ENCODE peak calls at places on chromosome 4, in seven cellular contexts. One of them, this sample, is unnamed.

GRCh38 chr4:55038176-55038890 is 87.1 kb downstream of the KDR start:
- DNase-seq in neural progenitor cell: no peak
- DNase-seq in OCI-LY7: no peak
- DNase-seq in hepatocyte: peak
- DNase-seq in MM.1S: no peak
- DNase-seq in HCT116: no peak
- DNase-seq in GM23338: no peak
- DNase-seq in this sample: peak

GRCh38 chr4:119099227-119099910 is 36.3 kb upstream of the MYOZ2 start:
- DNase-seq in hepatocyte: no peak
- DNase-seq in GM23338: no peak
- DNase-seq in OCI-LY7: no peak
- DNase-seq in neural progenitor cell: no peak
- DNase-seq in MM.1S: no peak
- DNase-seq in HCT116: no peak
- DNase-seq in this sample: peak

GRCh38 chr4:90163872-90164271 is 36.7 kb downstream of the CCSER1 start:
- DNase-seq in GM23338: no peak
- DNase-seq in neural progenitor cell: no peak
- DNase-seq in OCI-LY7: no peak
- DNase-seq in hepatocyte: no peak
- DNase-seq in HCT116: no peak
- DNase-seq in MM.1S: no peak
- DNase-seq in this sample: no peak

GRCh38 chr4:2962614-2963184 is 507 bp downstream of the NOP14 start:
- DNase-seq in neural progenitor cell: peak
- DNase-seq in HCT116: peak
- DNase-seq in hepatocyte: peak
- DNase-seq in GM23338: peak
- DNase-seq in MM.1S: peak
- DNase-seq in OCI-LY7: peak
- DNase-seq in this sample: peak

GRCh38 chr4:86596802-86597201 is 2.7 kb downstream of the PTPN13 start:
- DNase-seq in GM23338: no peak
- DNase-seq in hepatocyte: peak
- DNase-seq in neural progenitor cell: no peak
- DNase-seq in HCT116: peak
- DNase-seq in OCI-LY7: no peak
- DNase-seq in MM.1S: no peak
- DNase-seq in this sample: peak

GRCh38 chr4:5955201-5955821 is 62.4 kb upstream of the CRMP1 start:
- DNase-seq in hepatocyte: no peak
- DNase-seq in HCT116: no peak
- DNase-seq in GM23338: peak
- DNase-seq in MM.1S: no peak
- DNase-seq in OCI-LY7: no peak
- DNase-seq in neural progenitor cell: peak
- DNase-seq in this sample: no peak

GRCh38 chr4:158775091-158775651 is 6.3 kb downstream of the FNIP2 start:
- DNase-seq in OCI-LY7: no peak
- DNase-seq in hepatocyte: peak
- DNase-seq in GM23338: no peak
- DNase-seq in neural progenitor cell: no peak
- DNase-seq in HCT116: no peak
- DNase-seq in MM.1S: no peak
- DNase-seq in this sample: peak

GRCh38 chr4:144782345-144782744 is 136.4 kb downstream of the HHIP start:
- DNase-seq in GM23338: no peak
- DNase-seq in neural progenitor cell: no peak
- DNase-seq in MM.1S: no peak
- DNase-seq in HCT116: no peak
- DNase-seq in OCI-LY7: no peak
- DNase-seq in hepatocyte: no peak
- DNase-seq in this sample: peak

GRCh38 chr4:41214158-41215146 is at the start of gene APBB2:
- DNase-seq in neural progenitor cell: peak
- DNase-seq in hepatocyte: peak
- DNase-seq in GM23338: peak
- DNase-seq in MM.1S: peak
- DNase-seq in HCT116: peak
- DNase-seq in OCI-LY7: peak
- DNase-seq in this sample: peak

GRCh38 chr4:36399762-36400353 is 118.4 kb downstream of the DTHD1 start:
- DNase-seq in GM23338: peak
- DNase-seq in OCI-LY7: peak
- DNase-seq in MM.1S: peak
- DNase-seq in neural progenitor cell: peak
- DNase-seq in HCT116: no peak
- DNase-seq in hepatocyte: peak
- DNase-seq in this sample: peak

DNA sequence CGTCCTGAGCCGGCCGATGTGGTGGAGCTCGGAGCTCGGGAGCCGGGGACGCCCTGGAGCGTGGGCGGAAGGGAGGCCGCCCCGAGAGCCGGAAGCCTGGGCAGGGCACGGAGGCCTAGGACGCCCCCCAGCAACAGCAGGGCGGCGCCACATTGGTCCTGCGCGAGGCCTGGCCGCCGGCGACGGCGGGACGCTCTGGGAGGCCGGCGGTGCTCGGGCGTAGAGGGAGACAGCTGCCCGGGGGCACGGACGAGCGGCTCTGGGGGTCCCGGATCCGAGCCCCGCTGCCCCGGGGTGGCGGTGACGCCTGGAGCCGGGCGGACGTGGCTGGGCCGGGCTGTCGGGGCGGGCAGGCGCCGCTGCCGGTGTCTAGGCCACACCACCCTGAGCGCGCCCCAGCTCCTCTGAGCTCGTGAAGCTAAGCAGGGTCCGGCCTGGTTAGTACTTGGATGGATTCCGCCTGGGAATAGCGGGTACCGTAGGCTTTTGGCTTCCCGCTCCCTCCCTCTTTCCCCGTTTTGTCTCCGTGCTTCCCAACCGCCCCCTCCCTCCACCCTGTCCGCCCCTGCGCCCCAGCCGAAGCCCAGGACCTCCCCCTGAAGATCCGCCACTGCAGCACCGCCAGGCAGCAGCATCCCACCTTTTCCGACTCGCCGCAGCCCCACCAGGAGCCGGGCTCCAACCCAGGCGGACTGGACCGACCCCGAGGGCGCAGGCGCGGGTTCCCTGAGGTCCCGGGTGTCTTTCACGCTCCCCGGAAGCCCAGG is 12.1 kb downstream of the FRG2 start:
- DNase-seq in OCI-LY7: no peak
- DNase-seq in hepatocyte: peak
- DNase-seq in MM.1S: no peak
- DNase-seq in GM23338: peak
- DNase-seq in HCT116: no peak
- DNase-seq in neural progenitor cell: peak
- DNase-seq in this sample: no peak
- H2AFZ ChIP-seq in OCI-LY7: no peak
- H2AFZ ChIP-seq in hepatocyte: peak
- H2AFZ ChIP-seq in MM.1S: no peak
- H2AFZ ChIP-seq in GM23338: peak
- H2AFZ ChIP-seq in HCT116: no peak
- H2AFZ ChIP-seq in neural progenitor cell: peak
- H2AFZ ChIP-seq in this sample: no peak

DNA sequence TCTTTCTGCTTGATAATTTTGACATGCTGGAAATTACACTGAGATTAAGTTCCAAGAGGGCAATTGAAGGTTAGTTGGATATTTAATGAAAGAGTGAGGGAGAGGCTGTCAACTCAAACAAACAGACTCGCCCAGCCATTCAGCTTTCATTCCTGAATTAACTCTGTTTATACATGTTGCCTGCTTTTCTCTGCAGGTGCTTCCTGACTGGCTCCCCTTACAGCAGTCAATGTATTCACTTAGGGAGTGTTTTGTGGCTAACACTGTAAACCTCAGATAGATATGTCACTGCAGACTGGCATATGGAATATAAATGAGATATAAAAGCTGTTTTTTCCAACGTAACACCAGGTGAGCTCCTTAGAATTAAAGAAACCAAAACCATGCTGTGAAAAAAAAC is 28.7 kb downstream of the TMPRSS11A start:
- DNase-seq in MM.1S: peak
- DNase-seq in OCI-LY7: no peak
- DNase-seq in neural progenitor cell: peak
- DNase-seq in hepatocyte: no peak
- DNase-seq in HCT116: no peak
- DNase-seq in GM23338: peak
- DNase-seq in this sample: no peak
- TF ChIP-seq EZH2phosphoT487 in MM.1S: no peak
- TF ChIP-seq EZH2phosphoT487 in OCI-LY7: no peak
- TF ChIP-seq EZH2phosphoT487 in neural progenitor cell: no peak
- TF ChIP-seq EZH2phosphoT487 in hepatocyte: no peak
- TF ChIP-seq EZH2phosphoT487 in HCT116: no peak
- TF ChIP-seq EZH2phosphoT487 in GM23338: no peak
- TF ChIP-seq EZH2phosphoT487 in this sample: no peak

GRCh38 chr4:80033581-80033980 is 39.4 kb downstream of the ANTXR2 start:
- DNase-seq in neural progenitor cell: no peak
- DNase-seq in OCI-LY7: no peak
- DNase-seq in MM.1S: no peak
- DNase-seq in GM23338: peak
- DNase-seq in HCT116: no peak
- DNase-seq in hepatocyte: no peak
- DNase-seq in this sample: peak

GRCh38 chr4:80036949-80037348 is 36.1 kb downstream of the ANTXR2 start:
- DNase-seq in OCI-LY7: no peak
- DNase-seq in MM.1S: no peak
- DNase-seq in HCT116: no peak
- DNase-seq in neural progenitor cell: no peak
- DNase-seq in hepatocyte: peak
- DNase-seq in GM23338: no peak
- DNase-seq in this sample: no peak

GRCh38 chr4:80035336-80035735 is 37.7 kb downstream of the ANTXR2 start:
- DNase-seq in GM23338: no peak
- DNase-seq in neural progenitor cell: no peak
- DNase-seq in MM.1S: peak
- DNase-seq in HCT116: no peak
- DNase-seq in OCI-LY7: no peak
- DNase-seq in hepatocyte: peak
- DNase-seq in this sample: no peak

GRCh38 chr4:80036306-80036705 is 36.7 kb downstream of the ANTXR2 start:
- DNase-seq in hepatocyte: no peak
- DNase-seq in GM23338: no peak
- DNase-seq in neural progenitor cell: no peak
- DNase-seq in OCI-LY7: no peak
- DNase-seq in MM.1S: no peak
- DNase-seq in HCT116: no peak
- DNase-seq in this sample: no peak

DNA sequence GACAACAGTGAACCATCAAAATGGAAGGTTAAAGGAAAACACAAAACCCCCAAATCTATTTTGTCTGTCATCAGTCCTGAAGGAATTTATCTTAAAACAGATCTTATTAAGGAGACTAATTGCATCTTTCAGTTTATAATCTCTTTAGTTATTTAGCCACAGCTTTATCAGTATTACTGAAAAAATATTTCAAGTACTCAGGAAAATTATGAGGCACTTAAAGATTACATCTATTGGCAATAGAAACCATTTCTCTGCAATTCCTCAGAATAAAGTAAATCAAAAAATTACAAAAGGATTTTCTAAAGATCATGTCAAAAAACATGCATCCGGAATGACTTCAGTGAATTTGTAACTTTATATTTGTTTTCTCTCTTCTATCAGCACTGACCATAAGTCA is 35.2 kb downstream of the ANTXR2 start:
- DNase-seq in GM23338: no peak
- DNase-seq in HCT116: no peak
- DNase-seq in OCI-LY7: no peak
- DNase-seq in hepatocyte: no peak
- DNase-seq in neural progenitor cell: no peak
- DNase-seq in MM.1S: no peak
- DNase-seq in this sample: no peak
- H2AFZ ChIP-seq in GM23338: no peak
- H2AFZ ChIP-seq in HCT116: no peak
- H2AFZ ChIP-seq in OCI-LY7: no peak
- H2AFZ ChIP-seq in hepatocyte: no peak
- H2AFZ ChIP-seq in neural progenitor cell: no peak
- H2AFZ ChIP-seq in MM.1S: no peak
- H2AFZ ChIP-seq in this sample: no peak

GRCh38 chr4:1250527-1250812 is 1.5 kb upstream of the CTBP1 start:
- DNase-seq in MM.1S: no peak
- DNase-seq in HCT116: no peak
- DNase-seq in hepatocyte: no peak
- DNase-seq in GM23338: no peak
- DNase-seq in OCI-LY7: no peak
- DNase-seq in neural progenitor cell: no peak
- DNase-seq in this sample: no peak

GRCh38 chr4:1251773-1252066 is 2.8 kb upstream of the CTBP1 start:
- DNase-seq in HCT116: no peak
- DNase-seq in MM.1S: no peak
- DNase-seq in OCI-LY7: no peak
- DNase-seq in GM23338: no peak
- DNase-seq in neural progenitor cell: no peak
- DNase-seq in hepatocyte: no peak
- DNase-seq in this sample: no peak

GRCh38 chr4:1252928-1253492 is 4.1 kb upstream of the CTBP1 start:
- DNase-seq in GM23338: no peak
- DNase-seq in hepatocyte: no peak
- DNase-seq in HCT116: no peak
- DNase-seq in MM.1S: no peak
- DNase-seq in neural progenitor cell: no peak
- DNase-seq in OCI-LY7: no peak
- DNase-seq in this sample: no peak

GRCh38 chr4:1249731-1250526 is 999 bp upstream of the CTBP1 start:
- DNase-seq in hepatocyte: peak
- DNase-seq in HCT116: no peak
- DNase-seq in neural progenitor cell: no peak
- DNase-seq in MM.1S: peak
- DNase-seq in OCI-LY7: no peak
- DNase-seq in GM23338: peak
- DNase-seq in this sample: peak

DNA sequence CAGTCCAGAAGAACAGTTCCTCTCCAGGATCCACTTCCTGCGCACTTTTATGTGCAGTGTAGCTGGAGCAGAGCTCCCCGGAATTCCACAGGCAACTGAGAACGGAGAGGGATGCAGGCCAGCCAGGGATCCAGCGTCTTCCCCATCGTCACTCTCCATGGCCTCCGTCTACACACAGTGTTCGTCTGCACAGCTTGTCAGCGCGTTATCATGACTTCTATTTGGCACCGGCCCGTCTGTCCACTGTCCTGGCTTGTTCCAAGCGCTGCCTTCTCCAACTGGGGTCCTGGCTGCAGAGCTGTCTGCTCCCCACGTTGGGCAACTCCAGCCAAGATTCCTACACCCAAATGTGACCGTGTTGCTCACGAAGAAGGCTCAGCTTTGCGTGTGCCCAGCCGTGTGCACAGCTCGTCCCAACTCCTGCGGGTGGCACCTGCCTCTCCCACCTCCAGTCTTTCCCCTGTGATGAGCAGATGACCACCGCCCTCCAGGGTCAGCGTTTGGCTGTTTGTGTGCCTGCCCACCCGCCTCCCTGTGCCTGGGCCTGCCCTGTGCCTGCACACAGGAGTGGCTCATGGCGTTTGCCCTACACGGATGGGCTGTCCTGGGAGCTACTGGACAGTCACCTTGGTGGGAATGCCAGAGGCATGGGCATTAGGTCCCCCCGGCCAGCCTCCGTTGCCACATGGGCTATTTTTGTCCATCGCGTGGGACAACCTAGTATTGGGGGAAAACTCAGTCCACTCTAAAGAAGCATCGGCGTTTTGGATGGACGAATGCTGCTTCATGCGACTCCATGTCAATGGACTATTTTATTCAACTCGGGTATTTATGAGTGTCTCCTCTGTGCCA is 2.2 kb upstream of the CTBP1 start:
- DNase-seq in HCT116: no peak
- DNase-seq in neural progenitor cell: no peak
- DNase-seq in OCI-LY7: no peak
- DNase-seq in GM23338: no peak
- DNase-seq in hepatocyte: peak
- DNase-seq in MM.1S: no peak
- DNase-seq in this sample: no peak
- TF ChIP-seq EZH2phosphoT487 in HCT116: no peak
- TF ChIP-seq EZH2phosphoT487 in neural progenitor cell: no peak
- TF ChIP-seq EZH2phosphoT487 in OCI-LY7: no peak
- TF ChIP-seq EZH2phosphoT487 in GM23338: no peak
- TF ChIP-seq EZH2phosphoT487 in hepatocyte: no peak
- TF ChIP-seq EZH2phosphoT487 in MM.1S: no peak
- TF ChIP-seq EZH2phosphoT487 in this sample: no peak

This sample was measured in PC-3.